ENCODE peak calls at places on chromosomes 13 and 19, in five cellular contexts. One of them, this sample, is unnamed.

GRCh38 chr19:38666662-38667448 is 19.4 kb downstream of the ACTN4 start:
- DNase-seq in mesendoderm: peak
- DNase-seq in IMR-90: peak
- DNase-seq in H1: no peak
- DNase-seq in neuronal stem cell: peak
- DNase-seq in this sample: peak

GRCh38 chr13:30123575-30123974 is 183.8 kb downstream of the KATNAL1 start:
- DNase-seq in mesendoderm: no peak
- DNase-seq in IMR-90: no peak
- DNase-seq in H1: no peak
- DNase-seq in neuronal stem cell: no peak
- DNase-seq in this sample: no peak

GRCh38 chr19:54271106-54271505 is 9.8 kb downstream of the LILRB2 start:
- DNase-seq in mesendoderm: no peak
- DNase-seq in IMR-90: no peak
- DNase-seq in H1: no peak
- DNase-seq in neuronal stem cell: no peak
- DNase-seq in this sample: no peak

GRCh38 chr19:34808566-34808965 is 35.6 kb upstream of the ZNF599 start:
- DNase-seq in mesendoderm: peak
- DNase-seq in IMR-90: peak
- DNase-seq in H1: no peak
- DNase-seq in neuronal stem cell: no peak
- DNase-seq in this sample: peak

GRCh38 chr13:57557979-57558529 is 73.5 kb upstream of the PCDH17 start:
- DNase-seq in mesendoderm: peak
- DNase-seq in IMR-90: no peak
- DNase-seq in H1: no peak
- DNase-seq in neuronal stem cell: peak
- DNase-seq in this sample: peak

GRCh38 chr19:10884273-10884672 is 12.9 kb downstream of the CARM1 start:
- DNase-seq in mesendoderm: no peak
- DNase-seq in IMR-90: peak
- DNase-seq in H1: no peak
- DNase-seq in neuronal stem cell: no peak
- DNase-seq in this sample: peak

GRCh38 chr13:40518481-40518882 is 148.0 kb downstream of the FOXO1 start:
- DNase-seq in mesendoderm: peak
- DNase-seq in IMR-90: no peak
- DNase-seq in H1: no peak
- DNase-seq in neuronal stem cell: no peak
- DNase-seq in this sample: no peak

GRCh38 chr19:42092350-42092749 is 16.4 kb downstream of the ZNF574 start:
- DNase-seq in mesendoderm: peak
- DNase-seq in IMR-90: no peak
- DNase-seq in H1: no peak
- DNase-seq in neuronal stem cell: no peak
- DNase-seq in this sample: no peak

GRCh38 chr19:49565261-49565660 is 15.1 kb downstream of the NOSIP start:
- DNase-seq in mesendoderm: no peak
- DNase-seq in IMR-90: no peak
- DNase-seq in H1: no peak
- DNase-seq in neuronal stem cell: no peak
- DNase-seq in this sample: no peak

GRCh38 chr19:29715695-29716581 is 877 bp upstream of the C19orf12 start:
- DNase-seq in mesendoderm: peak
- DNase-seq in IMR-90: no peak
- DNase-seq in H1: no peak
- DNase-seq in neuronal stem cell: no peak
- DNase-seq in this sample: peak

GRCh38 chr13:109226631-109227030 is 559.8 kb downstream of the IRS2 start:
- DNase-seq in mesendoderm: no peak
- DNase-seq in IMR-90: no peak
- DNase-seq in H1: no peak
- DNase-seq in neuronal stem cell: no peak
- DNase-seq in this sample: no peak

GRCh38 chr19:54532528-54532927 is 29.9 kb downstream of the LAIR2 start:
- DNase-seq in mesendoderm: no peak
- DNase-seq in IMR-90: no peak
- DNase-seq in H1: no peak
- DNase-seq in neuronal stem cell: no peak
- DNase-seq in this sample: no peak

GRCh38 chr19:17972230-17972629 is 5.3 kb downstream of the KCNN1 start:
- DNase-seq in mesendoderm: no peak
- DNase-seq in IMR-90: no peak
- DNase-seq in H1: no peak
- DNase-seq in neuronal stem cell: no peak
- DNase-seq in this sample: no peak

GRCh38 chr19:17627161-17627560 is 61.0 kb downstream of the UNC13A start:
- DNase-seq in mesendoderm: no peak
- DNase-seq in IMR-90: no peak
- DNase-seq in H1: no peak
- DNase-seq in neuronal stem cell: no peak
- DNase-seq in this sample: no peak

GRCh38 chr19:33801411-33801810 is 4.7 kb downstream of the KCTD15 start:
- DNase-seq in mesendoderm: no peak
- DNase-seq in IMR-90: no peak
- DNase-seq in H1: no peak
- DNase-seq in neuronal stem cell: no peak
- DNase-seq in this sample: no peak

GRCh38 chr13:102686024-102686423 is 8.8 kb downstream of the METTL21C start:
- DNase-seq in mesendoderm: no peak
- DNase-seq in IMR-90: no peak
- DNase-seq in H1: no peak
- DNase-seq in neuronal stem cell: no peak
- DNase-seq in this sample: no peak

GRCh38 chr13:62696490-62696889 is 1280.8 kb upstream of the PCDH20 start:
- DNase-seq in mesendoderm: no peak
- DNase-seq in IMR-90: no peak
- DNase-seq in H1: no peak
- DNase-seq in neuronal stem cell: no peak
- DNase-seq in this sample: no peak

GRCh38 chr19:35225951-35226350 is 2.6 kb downstream of the FAM187B start:
- DNase-seq in mesendoderm: no peak
- DNase-seq in IMR-90: no peak
- DNase-seq in H1: no peak
- DNase-seq in neuronal stem cell: no peak
- DNase-seq in this sample: no peak

GRCh38 chr13:93690139-93690538 is 463.5 kb downstream of the GPC6 start:
- DNase-seq in mesendoderm: peak
- DNase-seq in IMR-90: peak
- DNase-seq in H1: no peak
- DNase-seq in neuronal stem cell: peak
- DNase-seq in this sample: peak

GRCh38 chr19:46495789-46496099 is at the start of gene PNMA8B:
- DNase-seq in mesendoderm: peak
- DNase-seq in IMR-90: peak
- DNase-seq in H1: peak
- DNase-seq in neuronal stem cell: peak
- DNase-seq in this sample: peak

GRCh38 chr13:77696863-77697207 is 652 bp upstream of the SLAIN1 start:
- DNase-seq in mesendoderm: no peak
- DNase-seq in IMR-90: no peak
- DNase-seq in H1: no peak
- DNase-seq in neuronal stem cell: no peak
- DNase-seq in this sample: no peak

GRCh38 chr19:48296963-48297734 is 27.3 kb downstream of the ZNF114 start:
- DNase-seq in mesendoderm: no peak
- DNase-seq in IMR-90: no peak
- DNase-seq in H1: no peak
- DNase-seq in neuronal stem cell: no peak
- DNase-seq in this sample: no peak

GRCh38 chr19:48297975-48298374 is 27.4 kb upstream of the EMP3 start:
- DNase-seq in mesendoderm: no peak
- DNase-seq in IMR-90: no peak
- DNase-seq in H1: no peak
- DNase-seq in neuronal stem cell: no peak
- DNase-seq in this sample: no peak

GRCh38 chr19:48290923-48291700 is 21.2 kb downstream of the ZNF114 start:
- DNase-seq in mesendoderm: peak
- DNase-seq in IMR-90: peak
- DNase-seq in H1: peak
- DNase-seq in neuronal stem cell: peak
- DNase-seq in this sample: peak

GRCh38 chr19:48292798-48293197 is 22.9 kb downstream of the ZNF114 start:
- DNase-seq in mesendoderm: peak
- DNase-seq in IMR-90: peak
- DNase-seq in H1: no peak
- DNase-seq in neuronal stem cell: no peak
- DNase-seq in this sample: peak

DNA sequence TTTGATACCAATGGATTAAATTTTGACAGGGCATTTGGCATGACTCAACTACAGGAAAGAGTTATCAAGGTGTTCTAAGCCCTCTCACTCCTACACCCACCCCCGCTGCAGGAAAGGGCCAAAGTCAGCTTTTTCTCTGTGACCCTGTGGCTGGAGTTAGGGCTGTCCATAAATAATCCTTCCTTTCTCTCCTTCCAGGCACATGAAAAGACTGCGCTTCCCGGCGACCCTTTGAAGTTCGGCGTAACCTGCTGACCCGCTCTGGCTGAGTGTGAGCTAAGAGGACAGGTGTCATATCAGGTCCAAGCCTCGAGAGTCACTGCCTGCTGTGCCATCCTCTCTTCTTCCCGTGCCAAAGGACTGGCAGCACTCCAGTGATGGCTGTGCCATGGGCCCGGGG is 25.6 kb downstream of the ZNF114 start:
- DNase-seq in mesendoderm: no peak
- DNase-seq in IMR-90: no peak
- DNase-seq in H1: no peak
- DNase-seq in neuronal stem cell: no peak
- DNase-seq in this sample: no peak
- H2AK5ac ChIP-seq in mesendoderm: no peak
- H2AK5ac ChIP-seq in IMR-90: no peak
- H2AK5ac ChIP-seq in H1: peak
- H2AK5ac ChIP-seq in neuronal stem cell: peak
- H2AK5ac ChIP-seq in this sample: no peak

DNA sequence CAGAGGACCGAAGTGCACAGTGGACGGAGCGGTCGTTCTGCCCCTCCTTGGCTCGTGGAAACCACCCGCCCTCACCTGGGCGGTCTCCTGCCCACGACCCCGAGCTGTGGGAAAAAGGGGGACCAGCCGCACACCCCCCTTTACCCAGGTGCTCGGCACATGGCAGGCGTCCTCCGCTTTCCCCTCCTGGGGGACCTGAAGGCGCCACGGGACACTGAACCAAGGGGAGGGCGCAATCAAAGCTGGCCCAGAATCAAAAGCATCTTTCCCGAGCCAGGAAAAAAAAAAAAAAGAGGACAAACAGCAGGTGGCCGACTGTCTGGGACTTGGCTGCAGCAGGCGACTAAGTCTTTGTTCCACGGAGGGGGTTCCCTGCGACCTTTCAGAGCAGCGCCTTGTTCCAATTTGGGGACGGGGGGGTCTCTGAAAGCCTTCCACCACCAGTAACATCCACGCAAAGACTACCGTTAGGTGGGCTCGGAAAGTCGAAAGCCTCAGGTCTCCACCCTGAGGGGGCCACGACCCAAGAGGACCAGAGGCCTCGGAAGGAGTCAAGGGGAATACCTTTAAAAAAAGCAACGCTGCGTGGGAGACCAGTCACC is 1.1 kb downstream of the MBD3 start:
- DNase-seq in mesendoderm: peak
- DNase-seq in IMR-90: no peak
- DNase-seq in H1: no peak
- DNase-seq in neuronal stem cell: no peak
- DNase-seq in this sample: peak
- H2AK5ac ChIP-seq in mesendoderm: peak
- H2AK5ac ChIP-seq in IMR-90: peak
- H2AK5ac ChIP-seq in H1: peak
- H2AK5ac ChIP-seq in neuronal stem cell: peak
- H2AK5ac ChIP-seq in this sample: peak

DNA sequence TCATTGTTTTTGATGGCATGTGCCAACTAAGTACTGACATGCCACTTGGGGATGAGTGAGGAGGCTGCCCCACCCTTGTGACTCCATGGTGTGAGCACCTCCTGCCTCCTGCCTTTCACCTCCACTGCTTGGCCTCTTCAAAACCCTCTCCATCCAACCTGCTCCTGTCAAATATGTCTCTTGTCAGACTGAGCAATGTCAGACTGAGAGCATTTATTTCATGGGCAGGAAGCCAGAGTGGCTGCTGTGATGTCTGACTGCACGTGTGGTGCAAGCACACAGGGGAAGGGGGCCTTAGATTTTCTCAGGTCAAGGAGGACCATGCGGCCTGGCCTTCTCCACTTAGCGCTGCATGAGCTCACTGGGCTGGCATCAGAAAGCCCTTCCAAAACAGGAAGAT is 68.3 kb downstream of the STARD13 start:
- DNase-seq in mesendoderm: no peak
- DNase-seq in IMR-90: no peak
- DNase-seq in H1: no peak
- DNase-seq in neuronal stem cell: no peak
- DNase-seq in this sample: no peak
- H2AK5ac ChIP-seq in mesendoderm: no peak
- H2AK5ac ChIP-seq in IMR-90: peak
- H2AK5ac ChIP-seq in H1: no peak
- H2AK5ac ChIP-seq in neuronal stem cell: no peak
- H2AK5ac ChIP-seq in this sample: no peak

GRCh38 chr19:15107056-15108010 is at the start of gene SYDE1:
- DNase-seq in mesendoderm: peak
- DNase-seq in IMR-90: peak
- DNase-seq in H1: no peak
- DNase-seq in neuronal stem cell: peak
- DNase-seq in this sample: peak
- H2AK5ac ChIP-seq in mesendoderm: peak
- H2AK5ac ChIP-seq in IMR-90: peak
- H2AK5ac ChIP-seq in H1: peak
- H2AK5ac ChIP-seq in neuronal stem cell: peak
- H2AK5ac ChIP-seq in this sample: peak

GRCh38 chr19:40629346-40629745 is 28.2 kb downstream of the LTBP4 start:
- DNase-seq in mesendoderm: no peak
- DNase-seq in IMR-90: no peak
- DNase-seq in H1: no peak
- DNase-seq in neuronal stem cell: no peak
- DNase-seq in this sample: no peak
- H2AK5ac ChIP-seq in mesendoderm: no peak
- H2AK5ac ChIP-seq in IMR-90: no peak
- H2AK5ac ChIP-seq in H1: no peak
- H2AK5ac ChIP-seq in neuronal stem cell: no peak
- H2AK5ac ChIP-seq in this sample: no peak